ENCODE peak calls at places on chromosomes 4 and X, in ten cellular contexts. S is nephron progenitor cell; P is CD8-positive, alpha-beta T cell; F is bronchial epithelial cell; Z is GM10248; J is HFF-Myc; C is tibial artery; M is upper lobe of left lung; H is thoracic aorta; T is tibial nerve. U is an unnamed sample.

GRCh38 chr4:149344436-149344835 is 471.2 kb downstream of the IQCM start:
- DNase-seq in S (no peak), P (no peak), F (peak), Z (no peak), J (no peak), C (no peak), M (no peak), H (no peak), T (no peak), U (no peak)

GRCh38 chr4:172147702-172148101 is 334.5 kb downstream of the GALNTL6 start:
- DNase-seq in S (no peak), P (no peak), F (no peak), Z (no peak), J (no peak), C (no peak), M (no peak), H (no peak), T (no peak), U (no peak)

GRCh38 chr4:5982156-5982973 is 35.9 kb downstream of the C4orf50 start:
- DNase-seq in S (no peak), P (no peak), F (no peak), Z (no peak), J (no peak), C (peak), M (no peak), H (no peak), T (no peak), U (no peak)

GRCh38 chr4:54872246-54872645 is 214.5 kb downstream of the KIT start:
- DNase-seq in S (no peak), P (no peak), F (no peak), Z (no peak), J (no peak), C (no peak), M (no peak), H (no peak), T (no peak), U (no peak)

GRCh38 chrX:150372280-150372679 is 9.2 kb downstream of the MAMLD1 start:
- DNase-seq in S (no peak), P (no peak), F (no peak), Z (no peak), J (no peak), C (no peak), M (no peak), H (no peak), T (no peak), U (no peak)

GRCh38 chr4:187128971-187129370 is 405.3 kb upstream of the FAT1 start:
- DNase-seq in S (no peak), P (no peak), F (peak), Z (no peak), J (no peak), C (no peak), M (no peak), H (no peak), T (no peak), U (no peak)

GRCh38 chr4:74503580-74503979 is 58.6 kb downstream of the AREG start:
- DNase-seq in S (no peak), P (no peak), F (peak), Z (no peak), J (peak), C (no peak), M (no peak), H (no peak), T (no peak), U (no peak)

GRCh38 chr4:98747659-98748091 is 89.3 kb upstream of the TSPAN5 start:
- DNase-seq in S (no peak), P (no peak), F (no peak), Z (no peak), J (no peak), C (no peak), M (no peak), H (no peak), T (no peak), U (no peak)

GRCh38 chr4:146333187-146333894 is 119.0 kb downstream of the REELD1 start:
- DNase-seq in S (no peak), P (no peak), F (peak), Z (peak), J (peak), C (no peak), M (no peak), H (no peak), T (no peak), U (no peak)

GRCh38 chr4:13544556-13545393 is 467 bp upstream of the NKX3-2 start:
- DNase-seq in S (peak), P (no peak), F (peak), Z (peak), J (no peak), C (peak), M (peak), H (no peak), T (peak), U (peak)

GRCh38 chr4:5037553-5038551 is 13.4 kb upstream of the STK32B start:
- DNase-seq in S (no peak), P (no peak), F (peak), Z (no peak), J (peak), C (no peak), M (no peak), H (no peak), T (peak), U (no peak)

GRCh38 chr4:13968723-13969122 is 341.2 kb upstream of the BOD1L1 start:
- DNase-seq in S (no peak), P (no peak), F (no peak), Z (no peak), J (no peak), C (no peak), M (no peak), H (no peak), T (no peak), U (no peak)

GRCh38 chrX:154457491-154458115 is 478 bp upstream of the PLXNA3 start:
- DNase-seq in S (peak), P (peak), F (peak), Z (peak), J (no peak), C (no peak), M (peak), H (no peak), T (no peak), U (no peak)

GRCh38 chr4:76905521-76905920 is 7.6 kb upstream of the SOWAHB start:
- DNase-seq in S (no peak), P (no peak), F (no peak), Z (no peak), J (no peak), C (no peak), M (no peak), H (no peak), T (no peak), U (no peak)

GRCh38 chr4:119116925-119117900 is 18.4 kb upstream of the MYOZ2 start:
- DNase-seq in S (no peak), P (no peak), F (no peak), Z (no peak), J (no peak), C (no peak), M (no peak), H (no peak), T (no peak), U (no peak)

GRCh38 chrX:123203772-123204171 is 19.7 kb downstream of the GRIA3 start:
- DNase-seq in S (no peak), P (no peak), F (no peak), Z (no peak), J (no peak), C (no peak), M (no peak), H (no peak), T (no peak), U (no peak)

GRCh38 chr4:187357861-187358260 is 634.2 kb upstream of the FAT1 start:
- DNase-seq in S (no peak), P (no peak), F (no peak), Z (no peak), J (no peak), C (no peak), M (no peak), H (no peak), T (no peak), U (no peak)

GRCh38 chr4:1031956-1032795 is 20.8 kb downstream of the FGFRL1 start:
- DNase-seq in S (no peak), P (no peak), F (no peak), Z (no peak), J (no peak), C (no peak), M (peak), H (no peak), T (no peak), U (no peak)

GRCh38 chr4:132333723-132334045 is 815.4 kb upstream of the PCDH10 start:
- DNase-seq in S (no peak), P (no peak), F (peak), Z (no peak), J (no peak), C (no peak), M (no peak), H (no peak), T (no peak), U (no peak)

GRCh38 chr4:132328761-132329160 is 820.3 kb upstream of the PCDH10 start:
- DNase-seq in S (no peak), P (no peak), F (no peak), Z (no peak), J (no peak), C (no peak), M (no peak), H (no peak), T (no peak), U (no peak)

GRCh38 chr4:132334081-132334480 is 815.0 kb upstream of the PCDH10 start:
- DNase-seq in S (no peak), P (no peak), F (peak), Z (no peak), J (no peak), C (no peak), M (no peak), H (no peak), T (no peak), U (no peak)

GRCh38 chr4:132330994-132331393 is 818.1 kb upstream of the PCDH10 start:
- DNase-seq in S (no peak), P (no peak), F (no peak), Z (no peak), J (no peak), C (no peak), M (no peak), H (no peak), T (no peak), U (no peak)

GRCh38 chr4:132332932-132333722 is 816.0 kb upstream of the PCDH10 start:
- DNase-seq in S (no peak), P (no peak), F (peak), Z (no peak), J (no peak), C (no peak), M (no peak), H (no peak), T (no peak), U (no peak)
- TF ChIP-seq CTCF in S (peak), P (no peak), F (no peak), Z (peak), J (no peak), C (no peak), M (no peak), H (no peak), T (no peak), U (peak)

GRCh38 chrX:135453381-135453780 is 31.6 kb downstream of the SMIM10L2A start:
- DNase-seq in S (no peak), P (no peak), F (no peak), Z (no peak), J (no peak), C (no peak), M (no peak), H (no peak), T (no peak), U (no peak)
- TF ChIP-seq CTCF in S (no peak), P (no peak), F (no peak), Z (no peak), J (no peak), C (no peak), M (no peak), H (no peak), T (no peak), U (no peak)

GRCh38 chr4:169115897-169116254 is 105.8 kb upstream of the CBR4 start:
- DNase-seq in S (no peak), P (no peak), F (peak), Z (no peak), J (peak), C (no peak), M (no peak), H (peak), T (no peak), U (no peak)
- TF ChIP-seq CTCF in S (no peak), P (no peak), F (peak), Z (no peak), J (peak), C (no peak), M (no peak), H (no peak), T (no peak), U (peak)

DNA sequence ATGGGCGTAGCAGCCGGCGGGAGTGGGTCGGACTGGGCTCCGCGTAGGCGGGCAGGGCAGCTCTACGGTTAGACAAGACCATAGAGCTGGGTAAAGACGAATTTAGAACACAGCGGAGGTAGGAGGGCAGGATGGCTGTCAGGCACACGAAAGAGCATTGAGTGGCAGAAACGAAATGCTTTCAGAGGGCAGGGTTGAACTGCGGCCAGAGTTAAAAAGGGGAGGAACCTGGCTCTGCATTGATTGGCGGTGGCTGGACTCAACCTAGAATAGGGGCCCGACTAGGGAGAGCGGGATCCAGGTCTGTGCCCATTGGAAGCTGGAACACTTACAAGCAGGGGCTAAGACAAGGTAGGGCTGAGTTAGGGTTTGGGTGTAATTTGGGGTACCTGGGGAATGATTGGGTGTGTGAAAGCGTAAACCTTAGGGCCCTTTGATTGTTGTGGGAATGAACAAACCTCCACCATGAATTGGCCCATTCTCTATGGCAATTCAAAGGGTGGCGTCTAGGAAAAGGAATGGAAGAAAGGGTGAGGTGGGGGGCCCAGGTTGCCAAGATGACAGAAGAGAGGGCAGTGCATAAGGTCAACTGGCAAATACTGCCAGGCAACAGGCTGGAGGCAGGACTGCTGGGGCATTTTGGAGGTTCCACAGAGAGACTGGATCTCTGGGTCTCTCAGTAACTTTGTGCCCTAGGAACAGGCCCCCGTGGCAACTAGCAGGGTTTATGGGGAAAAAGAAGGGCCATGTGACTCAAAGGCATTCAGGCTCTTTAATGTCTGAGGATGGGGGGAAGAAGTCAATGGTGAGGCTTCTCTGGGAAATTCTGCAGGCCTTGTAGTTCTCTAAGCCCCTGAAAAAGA is 911 bp upstream of the ELK1 start:
- DNase-seq in S (peak), P (no peak), F (no peak), Z (no peak), J (no peak), C (no peak), M (no peak), H (no peak), T (no peak), U (no peak)
- TF ChIP-seq CTCF in S (no peak), P (no peak), F (no peak), Z (no peak), J (no peak), C (no peak), M (no peak), H (no peak), T (no peak), U (no peak)

GRCh38 chr4:183600189-183600685 is 58.7 kb downstream of the RWDD4 start:
- DNase-seq in S (no peak), P (no peak), F (no peak), Z (no peak), J (no peak), C (no peak), M (no peak), H (no peak), T (no peak), U (no peak)
- TF ChIP-seq CTCF in S (peak), P (peak), F (peak), Z (no peak), J (peak), C (no peak), M (no peak), H (no peak), T (no peak), U (peak)

GRCh38 chrX:140923118-140923517 is 79.3 kb upstream of the SPANXB1 start:
- DNase-seq in S (no peak), P (no peak), F (no peak), Z (no peak), J (no peak), C (no peak), M (no peak), H (no peak), T (no peak), U (no peak)

GRCh38 chrX:140917354-140918115 is 84.9 kb upstream of the SPANXB1 start:
- DNase-seq in S (no peak), P (no peak), F (no peak), Z (no peak), J (no peak), C (no peak), M (no peak), H (no peak), T (no peak), U (no peak)

GRCh38 chrX:140916891-140917290 is 85.5 kb upstream of the SPANXB1 start:
- DNase-seq in S (no peak), P (no peak), F (no peak), Z (no peak), J (no peak), C (no peak), M (no peak), H (no peak), T (no peak), U (no peak)

GRCh38 chrX:140913802-140914501 is 88.4 kb upstream of the SPANXB1 start:
- DNase-seq in S (no peak), P (no peak), F (no peak), Z (no peak), J (no peak), C (no peak), M (no peak), H (no peak), T (no peak), U (no peak)

GRCh38 chrX:140918398-140919043 is 83.9 kb upstream of the SPANXB1 start:
- DNase-seq in S (peak), P (no peak), F (peak), Z (peak), J (peak), C (no peak), M (no peak), H (no peak), T (no peak), U (no peak)
- TF ChIP-seq CTCF in S (peak), P (no peak), F (peak), Z (peak), J (peak), C (peak), M (no peak), H (peak), T (peak), U (peak)

GRCh38 chrX:95076449-95076848 is 1402.4 kb downstream of the FAM133A start:
- DNase-seq in S (peak), P (no peak), F (peak), Z (no peak), J (no peak), C (no peak), M (no peak), H (no peak), T (no peak), U (no peak)
- TF ChIP-seq CTCF in S (peak), P (no peak), F (peak), Z (peak), J (peak), C (no peak), M (no peak), H (no peak), T (no peak), U (peak)

DNA sequence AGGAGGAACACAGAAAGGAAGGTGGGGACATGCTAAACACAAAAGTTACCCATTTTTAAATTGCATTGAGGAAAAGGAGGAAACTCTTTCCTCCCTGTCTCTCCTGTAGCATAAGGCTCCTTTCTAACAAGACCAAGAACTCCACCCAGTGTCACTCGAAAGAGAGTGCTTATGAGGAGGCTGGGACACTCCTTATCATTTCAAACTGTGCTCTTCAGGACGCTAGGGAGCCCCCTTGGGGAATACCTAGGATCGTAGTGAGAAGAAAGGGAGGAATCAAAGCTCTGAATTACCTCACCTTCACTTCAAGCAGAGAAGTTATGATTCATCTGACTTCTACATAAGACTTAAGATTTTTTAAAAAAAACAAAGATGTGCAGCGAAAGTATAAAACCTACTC is 65.5 kb downstream of the F9 start:
- DNase-seq in S (no peak), P (no peak), F (no peak), Z (no peak), J (no peak), C (no peak), M (no peak), H (no peak), T (no peak), U (no peak)
- TF ChIP-seq CTCF in S (no peak), P (no peak), F (no peak), Z (no peak), J (no peak), C (no peak), M (no peak), H (no peak), T (no peak), U (no peak)

U was measured in chondrocyte.